ENCODE peak calls at places on chromosomes 2 and 18, in nine cellular contexts. U, W, A, O, F, L, Q, S and J are unnamed samples.

GRCh38 chr2:174868916-174869315 is 104.6 kb upstream of the CHRNA1 start:
- DNase-seq in F (peak), S (no peak), Q (no peak), A (no peak), L (no peak), O (no peak), W (no peak), U (no peak), J (no peak)

GRCh38 chr2:12314119-12314735 is 402.5 kb upstream of the TRIB2 start:
- DNase-seq in O (no peak), Q (no peak), F (no peak), L (no peak), A (no peak), U (no peak), S (no peak), W (peak), J (no peak)

GRCh38 chr2:26182441-26182840 is 9.6 kb downstream of the GAREM2 start:
- DNase-seq in L (no peak), U (no peak), S (no peak), F (no peak), Q (no peak), W (no peak), A (no peak), O (no peak), J (no peak)

GRCh38 chr2:111642576-111643327 is 241.2 kb downstream of the ANAPC1 start:
- DNase-seq in U (no peak), S (no peak), O (no peak), L (no peak), W (no peak), Q (no peak), F (no peak), A (no peak), J (no peak)

GRCh38 chr2:84393829-84394228 is 65.3 kb downstream of the SUCLG1 start:
- DNase-seq in F (no peak), O (no peak), S (no peak), L (no peak), A (no peak), U (no peak), Q (no peak), W (no peak), J (no peak)

GRCh38 chr2:54482725-54483124 is 26.6 kb downstream of the SPTBN1 start:
- DNase-seq in O (no peak), F (peak), U (no peak), S (peak), W (no peak), A (peak), L (no peak), Q (no peak), J (peak)

GRCh38 chr2:170819941-170820646 is 3.4 kb downstream of the GAD1 start:
- DNase-seq in F (no peak), W (no peak), O (no peak), S (no peak), U (no peak), A (no peak), L (no peak), Q (no peak), J (no peak)

GRCh38 chr2:17658251-17658843 is 95.3 kb downstream of the SMC6 start:
- DNase-seq in W (no peak), L (no peak), U (no peak), Q (no peak), F (no peak), A (peak), S (peak), O (peak), J (no peak)

GRCh38 chr18:50194623-50195532 is at the start of gene MYO5B:
- DNase-seq in S (no peak), Q (peak), L (peak), W (no peak), F (peak), A (no peak), U (peak), O (peak), J (peak)
- TF ChIP-seq CTCF in S (no peak), Q (no peak), L (no peak), W (no peak), F (peak), A (no peak), U (no peak), O (peak), J (peak)

DNA sequence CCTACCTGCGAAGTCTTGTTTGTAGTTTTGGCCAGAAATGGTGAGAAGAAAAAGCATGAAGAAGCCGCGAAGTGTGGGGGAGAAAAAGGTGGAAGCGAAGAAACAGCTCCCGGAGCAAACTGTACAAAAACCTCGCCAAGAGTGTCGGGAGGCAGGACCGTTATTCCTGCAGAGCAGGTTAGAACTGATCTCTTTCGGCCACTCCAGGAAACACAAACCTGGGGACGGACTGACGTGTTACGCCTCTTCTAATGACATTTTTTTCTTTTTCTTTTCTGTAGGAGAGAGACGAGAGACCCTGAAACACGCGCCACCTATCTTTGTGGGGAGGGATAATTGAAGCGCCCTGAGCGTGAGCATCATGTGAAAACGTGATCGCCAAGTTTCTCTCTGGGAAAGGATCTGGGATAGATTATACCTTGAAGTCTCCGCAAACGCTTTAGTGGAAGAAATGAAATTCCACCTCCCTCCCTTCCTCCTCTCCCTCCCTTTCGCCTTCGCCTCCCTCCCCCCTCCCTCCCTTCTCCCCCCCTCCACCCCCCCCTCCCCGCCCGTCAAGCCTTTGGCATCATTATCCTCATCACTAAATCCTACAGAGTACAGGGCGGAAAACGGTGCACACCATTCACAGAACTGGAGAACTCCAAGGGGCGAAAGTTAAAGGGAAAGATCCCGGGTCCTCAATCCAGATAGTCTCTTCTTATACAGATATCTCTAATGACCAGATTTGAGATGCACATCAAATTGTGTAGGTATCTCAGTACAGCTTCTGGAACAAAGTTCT is at the start of gene ZEB2:
- DNase-seq in Q (peak), A (peak), S (peak), O (peak), U (peak), W (peak), L (no peak), F (peak), J (peak)
- TF ChIP-seq CTCF in Q (peak), A (peak), S (peak), O (peak), U (no peak), W (peak), L (no peak), F (no peak), J (peak)

DNA sequence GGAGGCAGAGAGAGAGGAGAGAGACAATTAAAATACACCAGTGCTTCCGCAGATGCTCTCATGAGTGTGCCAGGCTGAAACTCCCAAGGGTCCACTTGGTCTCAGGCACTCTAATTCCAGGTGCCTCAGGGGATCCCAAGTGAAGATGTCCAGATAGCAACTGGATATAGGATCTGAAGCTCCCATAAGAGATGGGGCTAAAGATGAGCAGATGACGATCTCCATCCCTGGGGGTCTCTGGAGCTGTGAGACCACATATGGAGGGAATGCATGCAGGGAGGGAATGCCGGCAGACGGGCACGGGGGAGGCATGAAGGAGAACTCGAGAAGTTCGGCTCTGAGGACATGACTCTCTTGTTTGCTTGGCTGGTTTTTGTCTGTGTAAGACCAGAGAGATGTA is 223.7 kb upstream of the RAB6C start:
- DNase-seq in W (no peak), F (no peak), Q (no peak), S (no peak), O (no peak), L (no peak), A (no peak), U (no peak), J (no peak)
- TF ChIP-seq CTCF in W (no peak), F (no peak), Q (no peak), S (no peak), O (no peak), L (no peak), A (no peak), U (no peak), J (no peak)

GRCh38 chr2:8300905-8301304 is 381.0 kb upstream of the ID2 start:
- DNase-seq in U (no peak), O (no peak), L (no peak), W (no peak), S (no peak), A (no peak), Q (no peak), F (no peak), J (no peak)

GRCh38 chr2:8297376-8298213 is 384.3 kb upstream of the ID2 start:
- DNase-seq in F (no peak), Q (no peak), L (no peak), A (no peak), O (no peak), U (no peak), S (no peak), W (no peak), J (no peak)

GRCh38 chr2:8300216-8300615 is 381.6 kb upstream of the ID2 start:
- DNase-seq in A (no peak), L (no peak), O (no peak), Q (no peak), U (no peak), F (no peak), W (no peak), S (no peak), J (no peak)

GRCh38 chr2:8298783-8299182 is 383.1 kb upstream of the ID2 start:
- DNase-seq in W (peak), U (no peak), S (no peak), L (peak), Q (no peak), O (no peak), F (no peak), A (no peak), J (no peak)

GRCh38 chr2:8296340-8296739 is 385.5 kb upstream of the ID2 start:
- DNase-seq in L (no peak), S (no peak), U (no peak), A (no peak), O (peak), Q (no peak), W (no peak), F (no peak), J (no peak)
- TF ChIP-seq CTCF in L (no peak), S (no peak), U (no peak), A (no peak), O (no peak), Q (no peak), W (no peak), F (no peak), J (no peak)

DNA sequence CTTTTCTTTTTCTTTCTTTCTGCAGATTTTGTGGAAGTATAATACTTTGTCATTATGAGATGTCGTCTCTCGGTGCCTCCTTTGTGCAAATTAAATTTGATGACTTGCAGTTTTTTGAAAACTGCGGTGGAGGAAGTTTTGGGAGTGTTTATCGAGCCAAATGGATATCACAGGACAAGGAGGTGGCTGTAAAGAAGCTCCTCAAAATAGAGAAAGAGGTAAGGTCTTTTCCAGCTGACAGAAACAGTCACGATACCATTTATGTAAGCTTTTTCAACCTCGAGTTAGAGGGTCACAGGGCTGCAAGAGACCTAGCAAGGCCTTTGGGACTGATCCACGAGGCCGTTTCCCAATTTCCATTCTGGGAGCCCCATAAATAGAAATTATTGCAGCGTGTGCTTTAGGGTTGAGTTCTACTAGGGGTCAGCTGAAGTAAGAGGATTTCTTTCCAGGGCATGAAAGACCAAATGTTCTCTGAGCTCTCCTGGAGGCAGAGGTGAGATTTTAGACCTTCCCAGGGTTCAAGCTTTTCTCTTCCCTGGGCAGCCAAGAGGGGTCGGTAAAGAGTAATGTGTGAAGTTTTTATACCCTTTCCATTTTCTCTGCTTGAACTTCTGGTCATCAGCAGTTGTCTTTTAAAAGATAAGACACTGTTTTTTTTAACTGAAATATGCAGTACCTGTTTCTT is 15.5 kb downstream of the MAP3K20 start:
- DNase-seq in Q (no peak), A (no peak), S (no peak), W (peak), O (no peak), F (no peak), U (no peak), L (no peak), J (peak)
- TF ChIP-seq CTCF in Q (peak), A (peak), S (peak), W (peak), O (no peak), F (no peak), U (no peak), L (no peak), J (peak)

GRCh38 chr2:105114551-105114950 is 76.7 kb downstream of the MRPS9 start:
- DNase-seq in F (no peak), O (no peak), Q (peak), W (no peak), A (peak), L (no peak), U (no peak), S (peak), J (peak)

GRCh38 chr2:105121417-105121816 is 83.5 kb downstream of the MRPS9 start:
- DNase-seq in O (no peak), L (no peak), S (no peak), Q (no peak), A (no peak), W (no peak), F (no peak), U (no peak), J (no peak)

GRCh38 chr2:105116348-105116747 is 78.5 kb downstream of the MRPS9 start:
- DNase-seq in A (no peak), O (no peak), W (no peak), S (no peak), L (no peak), F (no peak), Q (no peak), U (no peak), J (no peak)

GRCh38 chr2:105117565-105117964 is 79.7 kb downstream of the MRPS9 start:
- DNase-seq in L (no peak), W (no peak), A (no peak), S (no peak), Q (no peak), O (no peak), F (no peak), U (no peak), J (no peak)

GRCh38 chr2:105118960-105119359 is 81.1 kb downstream of the MRPS9 start:
- DNase-seq in U (no peak), O (peak), Q (peak), F (no peak), S (no peak), L (no peak), A (no peak), W (no peak), J (no peak)
- TF ChIP-seq CTCF in U (no peak), O (peak), Q (peak), F (no peak), S (peak), L (no peak), A (peak), W (no peak), J (no peak)

GRCh38 chr2:219836647-219837177 is 209.3 kb downstream of the SLC4A3 start:
- DNase-seq in Q (no peak), S (peak), L (no peak), F (peak), W (no peak), O (no peak), A (peak), U (no peak), J (peak)
- TF ChIP-seq CTCF in Q (peak), S (peak), L (no peak), F (no peak), W (peak), O (no peak), A (peak), U (no peak), J (peak)

DNA sequence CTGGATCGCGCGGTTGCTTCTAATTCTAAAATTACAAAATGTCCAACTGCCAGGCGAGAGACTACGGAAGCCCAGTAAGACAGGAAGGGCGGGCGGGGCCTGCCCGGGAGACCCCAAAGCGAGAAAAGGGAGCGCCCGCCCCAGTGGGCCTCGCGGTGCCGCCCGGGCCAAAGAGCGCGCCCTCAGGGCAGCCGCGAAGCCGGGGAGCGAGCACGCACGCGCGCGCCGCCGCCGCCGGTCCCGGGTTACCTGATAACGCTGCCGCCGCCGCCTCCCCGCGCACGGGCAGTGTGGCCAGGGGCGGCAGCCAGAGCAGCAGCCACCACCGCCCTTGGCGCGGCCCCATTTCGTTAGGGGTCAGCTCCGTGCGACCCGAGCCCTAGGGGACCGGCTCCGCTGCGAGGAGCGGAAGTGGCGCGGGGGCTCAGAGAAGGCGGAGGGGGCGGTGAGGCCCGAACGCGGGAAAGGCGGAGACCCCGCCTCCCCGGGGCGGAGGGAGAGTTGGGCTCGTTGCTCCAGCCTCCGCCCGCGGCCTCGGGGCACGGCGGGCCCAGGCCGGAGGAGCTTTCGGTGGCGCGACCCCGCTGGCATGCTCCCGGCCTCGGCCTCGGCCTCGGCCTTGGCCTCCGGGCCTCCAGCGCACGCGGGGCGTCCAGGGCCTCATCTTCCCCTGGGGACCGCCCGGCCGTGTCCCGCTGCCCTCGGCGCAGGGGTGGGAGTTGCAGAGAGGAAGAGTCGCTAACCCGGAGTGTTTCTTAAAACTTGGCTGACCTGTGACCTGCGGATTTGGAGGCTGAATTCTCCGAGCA is at the start of gene NEMP2:
- DNase-seq in F (peak), Q (peak), L (peak), O (peak), A (peak), U (peak), S (no peak), W (peak), J (peak)
- TF ChIP-seq CTCF in F (no peak), Q (no peak), L (no peak), O (no peak), A (no peak), U (no peak), S (no peak), W (no peak), J (no peak)